ENCODE peak calls at places on chromosomes 7 and 10, in seven cellular contexts. P, S, R, K, M, U and A are unnamed samples.

GRCh38 chr7:104767826-104768536 is 246.0 kb upstream of the KMT2E start:
- DNase-seq in S (no peak), U (no peak), K (no peak), R (no peak), M (no peak), P (peak), A (peak)

GRCh38 chr10:49182776-49183175 is 5.4 kb downstream of the TMEM273 start:
- DNase-seq in M (no peak), P (no peak), R (no peak), S (no peak), U (no peak), K (no peak), A (no peak)

GRCh38 chr7:25242678-25243077 is 14.4 kb upstream of the NPVF start:
- DNase-seq in K (no peak), S (no peak), P (peak), R (no peak), M (no peak), U (no peak), A (no peak)

GRCh38 chr10:133396035-133396624 is 2.2 kb downstream of the MTG1 start:
- DNase-seq in S (no peak), P (no peak), R (peak), M (no peak), U (no peak), K (no peak), A (no peak)

GRCh38 chr7:134365341-134366054 is 48.8 kb upstream of the SLC35B4 start:
- DNase-seq in R (no peak), P (no peak), S (no peak), K (no peak), U (no peak), M (no peak), A (no peak)

GRCh38 chr7:130486963-130487324 is 4.9 kb upstream of the MEST start:
- DNase-seq in S (no peak), K (no peak), P (no peak), R (no peak), U (no peak), M (no peak), A (no peak)

GRCh38 chr10:91123246-91123645 is 97.2 kb upstream of the PCGF5 start:
- DNase-seq in U (no peak), P (peak), S (no peak), R (no peak), K (no peak), M (no peak), A (no peak)

GRCh38 chr10:62760401-62760800 is 44.1 kb upstream of the ADO start:
- DNase-seq in U (no peak), R (no peak), K (no peak), S (no peak), P (peak), M (no peak), A (no peak)

GRCh38 chr10:74936577-74937445 is 110.4 kb downstream of the KAT6B start:
- DNase-seq in P (no peak), K (no peak), S (no peak), M (no peak), U (no peak), R (no peak), A (no peak)

GRCh38 chr7:19202599-19202998 is 57.4 kb upstream of the FERD3L start:
- DNase-seq in S (no peak), K (no peak), M (no peak), U (no peak), R (no peak), P (no peak), A (no peak)

GRCh38 chr7:142002179-142002578 is 6.5 kb downstream of the MGAM start:
- DNase-seq in K (no peak), R (no peak), M (no peak), S (no peak), P (no peak), U (no peak), A (no peak)

GRCh38 chr7:102047167-102047566 is 229.7 kb downstream of the CUX1 start:
- DNase-seq in M (no peak), K (no peak), U (no peak), P (no peak), R (no peak), S (no peak), A (no peak)

GRCh38 chr10:22148956-22149355 is 68.9 kb downstream of the EBLN1 start:
- DNase-seq in K (no peak), M (no peak), R (no peak), P (no peak), U (no peak), S (no peak), A (no peak)

GRCh38 chr7:105589221-105590077 is 8.2 kb upstream of the EFCAB10 start:
- DNase-seq in R (peak), P (peak), S (peak), K (peak), M (peak), U (peak), A (peak)

GRCh38 chr10:44395902-44396670 is 11.2 kb upstream of the CXCL12 start:
- DNase-seq in K (no peak), P (no peak), M (no peak), S (no peak), U (no peak), R (no peak), A (no peak)

GRCh38 chr10:91410638-91411367 is 659 bp downstream of the HECTD2 start:
- DNase-seq in K (peak), S (no peak), P (peak), R (no peak), M (no peak), U (no peak), A (peak)

GRCh38 chr10:87674963-87675362 is 15.3 kb downstream of the PAPSS2 start:
- DNase-seq in R (no peak), U (no peak), M (no peak), K (no peak), S (no peak), P (no peak), A (no peak)

GRCh38 chr7:38232475-38233366 is 40.7 kb downstream of the TARP start:
- DNase-seq in S (peak), P (no peak), K (peak), R (peak), U (no peak), M (no peak), A (no peak)

GRCh38 chr10:26969145-26969926 is 108.6 kb upstream of the ABI1 start:
- DNase-seq in R (no peak), M (no peak), S (no peak), P (no peak), U (no peak), K (no peak), A (no peak)

GRCh38 chr7:22093936-22094335 is 148.2 kb upstream of the CDCA7L start:
- DNase-seq in K (no peak), R (no peak), M (no peak), S (no peak), U (no peak), P (no peak), A (no peak)

GRCh38 chr10:121900443-121901174 is 27.2 kb downstream of the ATE1 start:
- DNase-seq in R (no peak), U (peak), K (no peak), M (no peak), S (no peak), P (peak), A (no peak)

GRCh38 chr7:128356546-128357365 is 4.7 kb downstream of the PRRT4 start:
- DNase-seq in U (no peak), R (no peak), K (no peak), S (no peak), M (no peak), P (no peak), A (no peak)

GRCh38 chr7:155644971-155645509 is 579 bp downstream of the RBM33 start:
- DNase-seq in K (peak), P (peak), S (peak), R (peak), U (peak), M (no peak), A (no peak)

GRCh38 chr7:23220690-23221305 is 25.8 kb upstream of the GPNMB start:
- DNase-seq in S (no peak), M (no peak), U (no peak), K (no peak), P (peak), R (no peak), A (no peak)

GRCh38 chr7:2399848-2400587 is 3.4 kb upstream of the CHST12 start:
- DNase-seq in K (peak), P (no peak), R (peak), M (no peak), S (peak), U (peak), A (no peak)

GRCh38 chr10:115604627-115605026 is 511.5 kb downstream of the ATRNL1 start:
- DNase-seq in U (no peak), K (no peak), P (no peak), M (no peak), R (no peak), S (no peak), A (no peak)

GRCh38 chr7:44287488-44288380 is 37.7 kb downstream of the CAMK2B start:
- DNase-seq in S (peak), M (peak), K (no peak), U (no peak), P (no peak), R (peak), A (no peak)

GRCh38 chr7:67937717-67938191 is 941.1 kb downstream of the TYW1 start:
- DNase-seq in K (peak), S (no peak), R (no peak), U (no peak), M (no peak), P (no peak), A (peak)

GRCh38 chr10:36114913-36115312 is 472.8 kb upstream of the FZD8 start:
- DNase-seq in R (no peak), K (peak), S (no peak), P (no peak), U (no peak), M (no peak), A (no peak)

GRCh38 chr7:19020711-19021110 is 96.7 kb downstream of the TWIST1 start:
- DNase-seq in U (no peak), M (no peak), K (no peak), P (no peak), R (no peak), S (no peak), A (no peak)

GRCh38 chr10:16788125-16788524 is 29.1 kb downstream of the RSU1 start:
- DNase-seq in P (no peak), U (no peak), S (no peak), M (no peak), K (no peak), R (no peak), A (no peak)

GRCh38 chr7:32143271-32143670 is 73.1 kb upstream of the PDE1C start:
- DNase-seq in U (no peak), K (no peak), R (no peak), M (no peak), S (no peak), P (no peak), A (no peak)

GRCh38 chr7:105198223-105198622 is 184.2 kb downstream of the KMT2E start:
- DNase-seq in R (no peak), U (no peak), K (no peak), M (no peak), P (peak), S (no peak), A (no peak)

GRCh38 chr7:5557920-5558401 is 134.3 kb upstream of the TNRC18 start:
- DNase-seq in S (peak), K (peak), U (peak), M (peak), R (peak), P (no peak), A (peak)